ENCODE peak calls at places on chromosomes 13 and 19, in five cellular contexts. X is hypothalamus; U is activated naive CD8-positive, alpha-beta T cell treated with anti-CD3 and anti-CD28 coated beads for 36 hours; K is activated CD8-positive, alpha-beta memory T cell treated with anti-CD3 and anti-CD28 coated beads, Interleukin-2, amount 50 U/mL, for 4 hours; M is stomach. Q is an unnamed sample.
A peak's percentile ranks its signal among the peaks of the same experiment; 100 is the strongest.

GRCh38 chr13:60043262-60043661 is 120.5 kb downstream of the DIAPH3 start:
- DNase-seq in X (no peak), U (no peak), K (no peak), M (no peak), Q (peak; percentile 57)

GRCh38 chr13:91643394-91643793 is 245.0 kb downstream of the GPC5 start:
- DNase-seq in X (no peak), U (no peak), K (no peak), M (no peak), Q (no peak)

GRCh38 chr13:77429320-77430142 is 102.6 kb upstream of the MYCBP2 start:
- DNase-seq in X (no peak), U (peak; percentile 15), K (no peak), M (no peak), Q (peak; percentile 3)

GRCh38 chr19:56066152-56067023 is 54.7 kb downstream of the ZNF787 start:
- DNase-seq in X (peak; percentile 73), U (peak; percentile 54), K (peak; percentile 63), M (peak; percentile 74), Q (peak; percentile 78)

GRCh38 chr19:5358173-5358800 is 17.7 kb upstream of the PTPRS start:
- DNase-seq in X (no peak), U (no peak), K (no peak), M (no peak), Q (no peak)

GRCh38 chr19:16330368-16330801 is 5.8 kb downstream of the KLF2 start:
- DNase-seq in X (no peak), U (peak; percentile 89), K (peak; percentile 93), M (peak; percentile 88), Q (peak; percentile 16)

GRCh38 chr19:56538761-56539263 is at the start of gene ZFP28:
- DNase-seq in X (no peak), U (no peak), K (peak; percentile 70), M (no peak), Q (peak; percentile 96)

GRCh38 chr13:39037410-39037879 is 444 bp downstream of the PROSER1 start:
- DNase-seq in X (no peak), U (no peak), K (no peak), M (no peak), Q (no peak)

GRCh38 chr19:49889687-49890348 is 6.9 kb downstream of the IL4I1 start:
- DNase-seq in X (peak; percentile 70), U (peak; percentile 84), K (peak; percentile 76), M (peak; percentile 77), Q (peak; percentile 86)

GRCh38 chr13:44108345-44108858 is 228.7 kb downstream of the LACC1 start:
- DNase-seq in X (no peak), U (no peak), K (no peak), M (peak; percentile 72), Q (no peak)

GRCh38 chr19:4829001-4829712 is 2.4 kb downstream of the TICAM1 start:
- DNase-seq in X (peak; percentile 5), U (no peak), K (no peak), M (peak; percentile 61), Q (no peak)

GRCh38 chr19:35502751-35503150 is 10.7 kb downstream of the DMKN start:
- DNase-seq in X (no peak), U (no peak), K (no peak), M (no peak), Q (no peak)

GRCh38 chr19:18966304-18966703 is 25.3 kb upstream of the HOMER3 start:
- DNase-seq in X (no peak), U (no peak), K (no peak), M (no peak), Q (peak; percentile 47)

GRCh38 chr13:30559274-30559673 is 58.4 kb upstream of the USPL1 start:
- DNase-seq in X (no peak), U (no peak), K (no peak), M (no peak), Q (no peak)

GRCh38 chr19:17872251-17873001 is 681 bp downstream of the SLC5A5 start:
- DNase-seq in X (no peak), U (peak; percentile 74), K (no peak), M (no peak), Q (peak; percentile 27)

Q was measured in NCI-H69.